ENCODE peak calls at places on chromosomes 2 and 18, in six cellular contexts. Y is left ventricle myocardium inferior, H is cardiac fibroblast, K is GM12865, V is neural progenitor cell, U is A549. X is an unnamed sample.

GRCh38 chr2:203861197-203861596 is 6.4 kb upstream of the CTLA4 start:
- DNase-seq in Y (no peak), V (no peak), K (no peak), U (no peak), H (no peak), X (no peak)

GRCh38 chr2:55159037-55159651 is 72.9 kb downstream of the CLHC1 start:
- DNase-seq in H (no peak), Y (peak; percentile 70), V (no peak), K (peak; percentile 50), U (no peak), X (no peak)

GRCh38 chr2:131535526-131535925 is 7.8 kb downstream of the CCDC74A start:
- DNase-seq in V (no peak), K (no peak), H (no peak), U (no peak), Y (no peak), X (no peak)

GRCh38 chr2:215626812-215627281 is 191.0 kb upstream of the FN1 start:
- DNase-seq in K (no peak), V (no peak), U (no peak), H (peak; percentile 78), Y (no peak), X (peak; percentile 51)

GRCh38 chr2:222038086-222038802 is 260.6 kb downstream of the PAX3 start:
- DNase-seq in K (no peak), U (no peak), H (peak; percentile 10), V (no peak), Y (no peak), X (peak; percentile 50)

GRCh38 chr2:172623249-172623965 is 67.5 kb downstream of the PDK1 start:
- DNase-seq in H (peak; percentile 77), K (no peak), U (no peak), Y (no peak), V (no peak), X (peak; percentile 54)

GRCh38 chr2:71846669-71847291 is 300.9 kb downstream of the CYP26B1 start:
- DNase-seq in H (peak; percentile 75), U (no peak), K (no peak), V (no peak), Y (no peak), X (peak; percentile 53)

GRCh38 chr18:57185434-57185833 is 38.5 kb downstream of the BOD1L2 start:
- DNase-seq in K (no peak), Y (no peak), H (no peak), V (no peak), U (no peak), X (no peak)

GRCh38 chr2:229153307-229153706 is 117.8 kb downstream of the PID1 start:
- DNase-seq in H (no peak), V (no peak), Y (no peak), K (no peak), U (no peak), X (peak; percentile 4)

GRCh38 chr2:100192300-100192699 is 49.9 kb upstream of the AFF3 start:
- DNase-seq in Y (no peak), V (no peak), K (no peak), U (no peak), H (no peak), X (no peak)

GRCh38 chr2:37344453-37345361 is at the start of gene QPCT:
- DNase-seq in U (peak; percentile 87), K (peak; percentile 19), V (no peak), Y (peak; percentile 53), H (peak; percentile 21), X (no peak)

GRCh38 chr2:40654346-40654745 is 202.5 kb upstream of the SLC8A1 start:
- DNase-seq in H (no peak), U (no peak), K (no peak), V (no peak), Y (no peak), X (no peak)

GRCh38 chr2:31269087-31269486 is 35.1 kb downstream of the EHD3 start:
- DNase-seq in V (no peak), Y (no peak), U (no peak), H (peak; percentile 47), K (no peak), X (no peak)

GRCh38 chr2:56450772-56451171 is 267.0 kb downstream of the CCDC85A start:
- DNase-seq in V (no peak), H (no peak), Y (no peak), U (no peak), K (no peak), X (no peak)

GRCh38 chr2:151974997-151975396 is 123.8 kb downstream of the CACNB4 start:
- DNase-seq in Y (no peak), H (no peak), K (no peak), U (no peak), V (no peak), X (no peak)

GRCh38 chr2:151972176-151973012 is 126.5 kb downstream of the CACNB4 start:
- DNase-seq in U (no peak), H (no peak), V (no peak), Y (no peak), K (peak; percentile 78), X (no peak)

GRCh38 chr2:151973901-151974199 is 125.0 kb downstream of the CACNB4 start:
- DNase-seq in H (peak; percentile 4), K (peak; percentile 31), U (no peak), Y (peak; percentile 18), V (peak; percentile 69), X (peak; percentile 12)

GRCh38 chr2:151971301-151972072 is 127.4 kb downstream of the CACNB4 start:
- DNase-seq in V (no peak), K (no peak), U (no peak), Y (no peak), H (no peak), X (no peak)

GRCh38 chr2:151973013-151973900 is 125.6 kb downstream of the CACNB4 start:
- DNase-seq in U (no peak), Y (no peak), V (peak; percentile 17), K (no peak), H (no peak), X (no peak)
- H3K4me3 ChIP-seq in U (no peak overlapping the region), Y (peak overlapping the region; percentile 9), V (peak overlapping the region; percentile 28), K (no peak overlapping the region), H (no peak overlapping the region), X (peak overlapping the region; percentile 10)

DNA sequence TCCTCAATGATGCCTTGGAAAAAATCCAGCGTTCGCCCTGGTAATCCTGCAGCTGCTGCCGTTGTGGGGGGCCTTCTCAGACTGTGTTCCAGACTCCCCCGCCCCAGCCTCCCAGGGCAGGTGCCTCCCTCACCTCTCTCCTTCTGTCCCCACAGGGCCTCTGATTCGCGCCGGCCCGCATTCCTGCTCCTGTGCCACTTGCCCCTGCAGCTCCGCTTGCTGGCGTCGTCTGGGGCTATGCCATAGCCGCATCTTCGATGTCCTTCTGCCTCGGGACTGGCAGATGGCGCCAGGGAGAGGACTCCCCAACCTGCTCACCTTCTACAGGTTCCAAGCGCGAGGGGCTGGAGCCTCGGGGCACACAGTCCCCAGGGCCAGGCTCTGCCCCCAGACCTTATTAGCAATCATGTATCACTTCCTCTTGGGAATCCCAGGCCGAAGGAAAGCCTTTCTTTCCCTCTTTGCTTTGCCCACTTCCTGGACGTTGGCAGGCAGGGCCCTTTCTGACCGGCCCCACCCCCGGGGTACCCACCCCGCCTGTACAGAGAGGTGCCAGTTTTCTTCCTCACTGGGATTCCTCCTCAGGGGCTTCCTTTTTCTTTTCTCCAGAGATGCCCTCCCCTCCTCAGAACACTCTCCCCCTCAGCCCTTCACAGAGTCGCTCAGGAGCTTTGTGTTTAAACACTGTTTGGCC is 4.4 kb downstream of the SPATA3 start:
- DNase-seq in Y (no peak), K (no peak), V (peak; percentile 46), H (no peak), U (peak; percentile 49), X (no peak)
- TF ChIP-seq CTCF in Y (no peak), K (no peak), V (peak; percentile 25), H (no peak), U (peak; percentile 30), X (no peak)

GRCh38 chr18:74497308-74497640 is 1.1 kb downstream of the CNDP2 start:
- DNase-seq in K (peak; percentile 41), H (no peak), Y (no peak), V (no peak), U (no peak), X (no peak)
- H3K4me3 ChIP-seq in K (peak overlapping the region; percentile 81), H (no peak overlapping the region), Y (peak overlapping the region; percentile 87), V (peak overlapping the region; percentile 81), U (peak overlapping the region; percentile 94), X (peak overlapping the region; percentile 93)

GRCh38 chr2:104733544-104733943 is 120.4 kb upstream of the POU3F3 start:
- DNase-seq in U (peak; percentile 7), V (peak; percentile 60), K (peak; percentile 58), Y (no peak), H (no peak), X (no peak)
- TF ChIP-seq CTCF in U (no peak), V (peak; percentile 60), K (peak; percentile 68), Y (peak; percentile 42), H (peak; percentile 1), X (peak; percentile 29)

GRCh38 chr18:35489913-35490490 is 7.8 kb downstream of the INO80C start:
- DNase-seq in U (no peak), V (no peak), H (no peak), Y (no peak), K (no peak), X (no peak)

GRCh38 chr18:35490894-35491688 is 6.7 kb downstream of the INO80C start:
- DNase-seq in V (peak; percentile 17), K (no peak), Y (no peak), U (no peak), H (no peak), X (no peak)

GRCh38 chr18:35494281-35494825 is 3.4 kb downstream of the INO80C start:
- DNase-seq in H (no peak), U (no peak), K (no peak), V (no peak), Y (no peak), X (no peak)

GRCh38 chr18:35495821-35496368 is 1.9 kb downstream of the INO80C start:
- DNase-seq in Y (no peak), K (no peak), H (peak; percentile 53), U (no peak), V (no peak), X (no peak)

GRCh38 chr18:35491689-35492077 is 6.1 kb downstream of the INO80C start:
- DNase-seq in H (no peak), K (no peak), Y (no peak), V (peak; percentile 38), U (no peak), X (no peak)
- H3K4me3 ChIP-seq in H (no peak overlapping the region), K (no peak overlapping the region), Y (no peak overlapping the region), V (no peak overlapping the region), U (no peak overlapping the region), X (no peak overlapping the region)

DNA sequence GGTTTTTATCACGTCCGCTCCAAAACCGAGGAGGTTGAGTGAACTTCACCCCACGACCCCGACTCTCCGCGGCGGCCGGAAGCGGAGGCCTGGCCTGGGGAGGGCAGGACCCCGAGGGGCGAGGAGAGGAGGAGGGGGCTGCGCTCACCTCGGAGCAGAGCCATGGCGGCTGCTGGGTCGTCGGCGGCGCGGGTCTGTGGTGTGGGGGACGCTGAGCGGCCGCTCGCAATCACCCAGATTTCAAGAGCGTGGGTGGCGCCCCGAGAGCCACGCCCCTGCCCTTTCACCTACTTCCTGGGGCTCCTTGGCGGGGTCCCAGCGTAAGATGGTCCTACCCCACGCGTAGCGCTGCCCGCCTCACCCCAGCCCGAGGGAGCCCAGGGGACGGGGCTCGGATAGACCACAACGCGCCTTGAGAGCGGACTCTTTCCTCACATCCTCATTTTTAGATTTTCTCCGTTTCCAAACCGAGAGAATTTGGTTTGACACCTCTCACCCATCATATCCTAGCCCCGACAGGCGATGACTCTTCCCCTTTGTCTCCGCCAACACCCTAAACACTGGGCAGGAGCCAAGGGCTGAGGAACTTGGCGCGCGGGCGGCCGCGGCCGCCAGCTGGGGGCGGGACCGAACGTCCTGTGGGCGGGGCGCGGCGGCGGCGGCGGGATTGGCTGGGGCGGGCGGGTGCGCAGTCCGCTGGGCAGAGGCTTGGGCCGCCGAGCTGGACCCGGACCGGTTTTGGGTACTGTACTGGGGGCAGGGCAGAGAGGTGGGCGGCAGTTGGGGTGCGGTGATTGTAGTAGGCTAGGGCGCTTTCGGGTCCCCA is at the start of gene ACAA2:
- DNase-seq in Y (peak; percentile 90), H (peak; percentile 92), V (peak; percentile 80), U (peak; percentile 35), K (peak; percentile 89), X (peak; percentile 49)
- TF ChIP-seq CTCF in Y (no peak), H (no peak), V (no peak), U (no peak), K (no peak), X (no peak)